ENCODE peak calls at places on chromosome 6, in five cellular contexts. A is GM06990, E is Panc1, M is fibroblast of mammary gland, Z is lower lobe of right lung. W is an unnamed sample.

GRCh38 chr6:118709859-118710350 is 58.5 kb upstream of the CEP85L start:
- DNase-seq in E (no peak), A (peak), M (peak), Z (no peak), W (peak)

GRCh38 chr6:16762547-16763477 is 1.6 kb upstream of the ATXN1 start:
- DNase-seq in E (no peak), A (peak), M (peak), Z (peak), W (peak)

GRCh38 chr6:136737343-136738177 is 54.7 kb downstream of the MAP3K5 start:
- DNase-seq in E (no peak), Z (no peak), A (no peak), M (peak), W (peak)

GRCh38 chr6:4581468-4582420 is 194.5 kb upstream of the CDYL start:
- DNase-seq in Z (no peak), A (no peak), M (peak), E (no peak), W (peak)

GRCh38 chr6:141029908-141030307 is 1102.8 kb upstream of the GJE1 start:
- DNase-seq in M (no peak), E (no peak), Z (no peak), A (no peak), W (no peak)

GRCh38 chr6:140441256-140441655 is 1066.8 kb upstream of the CITED2 start:
- DNase-seq in E (peak), A (no peak), Z (peak), M (peak), W (no peak)

GRCh38 chr6:151060096-151060741 is 179.5 kb upstream of the AKAP12 start:
- DNase-seq in A (no peak), Z (no peak), E (peak), M (peak), W (peak)

GRCh38 chr6:168385380-168385779 is 55.6 kb upstream of the SMOC2 start:
- DNase-seq in M (peak), Z (no peak), E (no peak), A (no peak), W (no peak)

GRCh38 chr6:156389296-156389695 is 387.9 kb upstream of the ARID1B start:
- DNase-seq in E (no peak), A (no peak), Z (no peak), M (no peak), W (no peak)

GRCh38 chr6:141413196-141413595 is 719.5 kb upstream of the GJE1 start:
- DNase-seq in M (no peak), A (no peak), E (no peak), Z (no peak), W (no peak)

GRCh38 chr6:31657406-31658157 is 1.9 kb downstream of the APOM start:
- DNase-seq in M (no peak), A (no peak), Z (no peak), E (no peak), W (no peak)

GRCh38 chr6:43181942-43182860 is at the start of gene CUL9:
- DNase-seq in M (peak), A (peak), E (no peak), Z (peak), W (no peak)

GRCh38 chr6:131745476-131745875 is 34.7 kb upstream of the CTAGE9 start:
- DNase-seq in M (no peak), Z (no peak), A (no peak), E (no peak), W (no peak)

GRCh38 chr6:131744888-131745287 is 34.1 kb upstream of the CTAGE9 start:
- DNase-seq in A (no peak), Z (no peak), E (no peak), M (no peak), W (no peak)

GRCh38 chr6:131744432-131744831 is 33.6 kb upstream of the CTAGE9 start:
- DNase-seq in M (no peak), A (no peak), E (no peak), Z (no peak), W (no peak)

GRCh38 chr6:131749023-131749422 is 38.2 kb upstream of the CTAGE9 start:
- DNase-seq in E (no peak), Z (no peak), A (no peak), M (no peak), W (no peak)

GRCh38 chr6:131747821-131748353 is 37.1 kb upstream of the CTAGE9 start:
- DNase-seq in A (no peak), E (no peak), Z (no peak), M (no peak), W (no peak)
- TF ChIP-seq CTCF in A (no peak), E (no peak), Z (no peak), M (no peak), W (no peak)

DNA sequence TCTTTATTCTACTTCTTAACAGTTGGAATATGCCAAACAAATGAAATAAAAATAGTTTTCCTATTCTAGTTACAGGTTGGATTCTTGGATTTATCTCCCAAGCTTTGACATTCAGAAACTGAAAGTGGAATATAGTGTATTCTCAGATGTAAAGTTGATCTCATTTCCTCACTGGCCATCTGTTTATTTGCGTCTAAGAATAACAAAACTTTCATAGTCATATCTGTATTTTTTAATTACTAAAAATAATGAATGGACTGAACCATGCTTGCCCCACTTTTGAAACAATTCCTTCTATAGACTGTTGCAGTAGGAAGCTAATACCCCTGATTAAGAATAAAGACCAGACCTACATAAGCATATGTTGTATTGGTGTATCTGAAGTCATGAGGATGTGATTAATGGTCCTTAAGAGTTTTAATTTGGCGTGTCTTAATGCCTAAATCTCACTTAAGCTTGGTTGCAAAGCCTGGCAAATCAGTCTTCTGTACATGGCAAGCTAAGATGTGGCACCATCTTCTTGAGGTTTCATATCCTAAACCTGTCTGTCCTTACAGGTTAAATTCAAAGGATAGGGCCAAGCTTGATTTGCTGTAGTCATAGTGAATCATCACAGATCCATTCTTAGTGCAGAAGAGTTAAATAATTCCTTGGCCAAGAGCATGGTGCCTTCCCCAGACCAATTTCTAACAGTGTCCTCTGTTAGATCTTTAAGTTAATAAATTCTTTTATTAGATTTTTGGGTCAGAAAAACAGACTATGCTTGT is 58.9 kb downstream of the FOXO3 start:
- DNase-seq in Z (no peak), M (peak), E (no peak), A (no peak), W (no peak)
- H3K4me3 ChIP-seq in Z (no peak), M (no peak), E (no peak), A (peak), W (no peak)

GRCh38 chr6:68043122-68043398 is 592.0 kb upstream of the ADGRB3 start:
- DNase-seq in E (no peak), M (no peak), A (no peak), Z (no peak), W (no peak)
- TF ChIP-seq CTCF in E (no peak), M (no peak), A (no peak), Z (no peak), W (no peak)

GRCh38 chr6:37237789-37238188 is 19.8 kb upstream of the TBC1D22B start:
- DNase-seq in M (no peak), A (no peak), Z (no peak), E (no peak), W (no peak)

GRCh38 chr6:37242042-37242428 is 15.5 kb upstream of the TBC1D22B start:
- DNase-seq in Z (no peak), M (no peak), E (no peak), A (no peak), W (no peak)

GRCh38 chr6:37241131-37241530 is 16.4 kb upstream of the TBC1D22B start:
- DNase-seq in E (no peak), Z (no peak), A (no peak), M (no peak), W (no peak)

GRCh38 chr6:37239950-37240713 is 17.4 kb upstream of the TBC1D22B start:
- DNase-seq in M (peak), E (peak), A (peak), Z (peak), W (peak)

DNA sequence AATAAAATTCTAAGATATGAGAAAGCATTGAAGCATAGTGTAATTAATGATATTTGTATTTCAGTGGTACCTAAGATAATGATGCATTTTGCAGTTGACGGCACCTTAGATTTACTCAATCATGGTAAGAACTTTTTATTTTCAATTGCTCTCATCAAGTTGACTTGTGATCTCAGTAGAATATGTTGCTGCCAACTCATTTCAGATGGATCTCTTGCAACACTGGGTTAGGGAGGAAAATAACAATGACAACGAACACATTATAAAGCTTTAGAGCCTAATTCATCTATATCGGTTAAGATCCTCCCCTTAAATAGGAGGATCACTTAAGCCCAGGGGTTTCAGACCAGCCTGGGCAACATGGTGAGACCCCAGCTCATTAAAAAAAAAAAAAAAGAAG is 18.1 kb upstream of the TBC1D22B start:
- DNase-seq in E (no peak), Z (no peak), M (peak), A (no peak), W (no peak)
- H3K4me3 ChIP-seq in E (no peak), Z (no peak), M (no peak), A (no peak), W (no peak)

GRCh38 chr6:56963043-56963442 is 8.1 kb downstream of the BEND6 start:
- DNase-seq in Z (no peak), A (no peak), E (no peak), M (no peak), W (no peak)

GRCh38 chr6:56959938-56960337 is 5.0 kb downstream of the BEND6 start:
- DNase-seq in M (peak), A (no peak), E (peak), Z (no peak), W (no peak)

GRCh38 chr6:56959094-56959493 is 4.2 kb downstream of the BEND6 start:
- DNase-seq in E (no peak), M (peak), Z (no peak), A (no peak), W (no peak)

GRCh38 chr6:56962451-56962850 is 7.5 kb downstream of the BEND6 start:
- DNase-seq in M (peak), A (no peak), Z (no peak), E (no peak), W (no peak)

DNA sequence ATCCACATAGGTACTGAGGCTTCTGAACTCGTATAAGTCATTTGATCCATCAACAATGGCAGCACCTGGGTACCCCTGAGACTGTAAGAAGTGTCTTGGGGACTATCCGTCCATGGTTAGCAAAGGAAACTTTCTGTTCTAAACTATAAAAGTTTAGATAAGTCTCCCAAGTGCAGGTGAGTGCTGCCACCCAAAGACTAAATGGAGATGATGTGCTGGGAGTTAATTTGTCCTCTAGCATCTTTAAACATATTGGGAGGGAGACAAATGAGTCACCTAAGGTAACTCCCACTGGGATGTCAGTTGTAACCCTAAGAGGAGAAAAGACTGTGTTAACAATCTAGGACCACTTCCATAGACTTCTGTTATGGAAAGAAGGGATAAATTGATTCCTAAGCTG is 6.2 kb downstream of the BEND6 start:
- DNase-seq in M (peak), E (no peak), A (no peak), Z (no peak), W (no peak)
- TF ChIP-seq CTCF in M (no peak), E (peak), A (no peak), Z (no peak), W (no peak)

GRCh38 chr6:138001750-138002349 is 105.4 kb downstream of the PERP start:
- DNase-seq in A (no peak), E (peak), Z (no peak), M (peak), W (no peak)

GRCh38 chr6:138004423-138005287 is 102.6 kb downstream of the PERP start:
- DNase-seq in Z (no peak), M (peak), A (no peak), E (no peak), W (peak)

GRCh38 chr6:138007014-138007472 is 100.2 kb downstream of the PERP start:
- DNase-seq in M (peak), A (no peak), E (no peak), Z (no peak), W (no peak)

GRCh38 chr6:138008791-138009190 is 98.4 kb downstream of the PERP start:
- DNase-seq in Z (no peak), E (no peak), A (no peak), M (no peak), W (no peak)

DNA sequence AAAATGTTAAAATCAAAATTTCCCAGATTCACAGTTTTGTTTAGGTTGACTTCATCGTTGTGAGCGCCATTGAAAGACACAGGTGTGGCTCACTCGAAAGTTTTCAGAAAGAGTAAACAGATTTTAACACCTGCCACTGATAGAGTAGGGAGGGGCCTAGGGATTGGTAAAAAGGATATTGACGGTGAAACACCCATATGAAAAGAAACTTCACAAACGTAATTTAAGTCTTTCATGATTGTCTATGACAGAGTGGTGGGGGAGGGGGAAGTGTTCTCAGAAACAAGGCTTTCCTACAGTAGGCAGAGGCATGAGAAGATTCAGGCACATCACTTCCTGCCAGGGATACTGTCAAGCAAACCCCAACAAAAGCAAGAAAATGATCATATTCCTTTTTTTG is 101.4 kb downstream of the PERP start:
- DNase-seq in M (no peak), A (no peak), E (no peak), Z (no peak), W (no peak)
- H3K4me3 ChIP-seq in M (no peak), A (no peak), E (no peak), Z (no peak), W (no peak)

GRCh38 chr6:106974337-106974998 is at the start of gene CD24:
- DNase-seq in E (no peak), A (peak), Z (peak), M (no peak), W (no peak)

GRCh38 chr6:106976270-106976669 is 1.7 kb upstream of the CD24 start:
- DNase-seq in E (no peak), A (no peak), M (no peak), Z (no peak), W (no peak)

GRCh38 chr6:106973841-106974336 is 640 bp downstream of the CD24 start:
- DNase-seq in M (no peak), E (no peak), Z (peak), A (peak), W (no peak)

GRCh38 chr6:106975699-106976032 is 1.1 kb upstream of the CD24 start:
- DNase-seq in E (no peak), Z (no peak), M (peak), A (no peak), W (no peak)

GRCh38 chr6:106974999-106975698 is 620 bp upstream of the CD24 start:
- DNase-seq in Z (peak), E (no peak), A (peak), M (peak), W (no peak)
- TF ChIP-seq CTCF in Z (peak), E (peak), A (peak), M (no peak), W (no peak)

W was measured in AG09309.